ENCODE peak calls at places on chromosomes 12 and 14, in nine cellular contexts. M is AG10803, Y is psoas muscle, D is bronchial epithelial cell, N is endodermal cell, E is Peyer's patch, R is heart right ventricle, A is BE2C, O is IMR-90. I is an unnamed sample.

GRCh38 chr12:111093428-111094142 is 173.2 kb upstream of the MYL2 start:
- DNase-seq in E (no peak), N (no peak), Y (no peak), M (no peak), O (no peak), D (no peak), R (no peak), A (no peak), I (no peak)

GRCh38 chr14:105982664-105983063 is 456.3 kb downstream of the TMEM121 start:
- DNase-seq in O (no peak), A (no peak), N (no peak), D (no peak), Y (no peak), M (no peak), E (no peak), R (no peak), I (no peak)

GRCh38 chr12:66716522-66716921 is 37.6 kb upstream of the GRIP1 start:
- DNase-seq in R (no peak), E (no peak), M (no peak), A (no peak), D (no peak), N (no peak), Y (no peak), O (no peak), I (no peak)

GRCh38 chr14:80425686-80426085 is 214.4 kb upstream of the DIO2 start:
- DNase-seq in N (no peak), M (peak), D (peak), Y (no peak), E (no peak), O (peak), A (no peak), R (no peak), I (peak)

GRCh38 chr14:82776958-82777357 is 1243.3 kb upstream of the SEL1L start:
- DNase-seq in D (peak), Y (no peak), A (no peak), O (no peak), R (no peak), N (no peak), M (no peak), E (no peak), I (no peak)

GRCh38 chr12:47222960-47223847 is 143.4 kb upstream of the AMIGO2 start:
- DNase-seq in R (no peak), N (peak), D (no peak), Y (no peak), A (no peak), O (no peak), E (no peak), M (no peak), I (peak)

GRCh38 chr12:110304061-110304551 is 23.1 kb downstream of the ATP2A2 start:
- DNase-seq in R (no peak), O (peak), A (no peak), N (no peak), D (peak), E (no peak), Y (no peak), M (peak), I (no peak)

GRCh38 chr12:2925322-2925995 is 33.7 kb upstream of the TEAD4 start:
- DNase-seq in D (peak), Y (no peak), E (no peak), M (no peak), R (no peak), A (no peak), O (peak), N (no peak), I (no peak)

GRCh38 chr14:99753225-99754140 is 39.7 kb upstream of the EML1 start:
- DNase-seq in R (no peak), A (no peak), Y (no peak), D (no peak), E (peak), N (peak), O (no peak), M (no peak), I (no peak)

GRCh38 chr14:52391866-52392600 is 77.9 kb downstream of the PTGER2 start:
- DNase-seq in N (no peak), D (no peak), M (peak), E (no peak), Y (no peak), O (peak), A (no peak), R (no peak), I (peak)

GRCh38 chr12:28086521-28086920 is 103.7 kb upstream of the CCDC91 start:
- DNase-seq in M (no peak), N (no peak), E (no peak), Y (no peak), A (no peak), R (no peak), O (no peak), D (no peak), I (no peak)

GRCh38 chr14:56061051-56061450 is 57.2 kb upstream of the PELI2 start:
- DNase-seq in E (no peak), Y (no peak), R (no peak), N (no peak), O (no peak), M (no peak), D (peak), A (no peak), I (no peak)

GRCh38 chr12:131986847-131987398 is 37.2 kb downstream of the EP400 start:
- DNase-seq in A (no peak), R (no peak), N (peak), D (no peak), Y (no peak), E (no peak), M (no peak), O (no peak), I (no peak)

GRCh38 chr12:39617887-39618286 is 1.7 kb downstream of the ABCD2 start:
- DNase-seq in M (no peak), O (no peak), E (no peak), A (no peak), Y (no peak), N (no peak), R (no peak), D (no peak), I (no peak)

GRCh38 chr14:78425332-78425731 is 255.2 kb downstream of the NRXN3 start:
- DNase-seq in D (peak), Y (no peak), R (no peak), M (no peak), E (no peak), O (no peak), A (no peak), N (no peak), I (no peak)

GRCh38 chr14:59360923-59361794 is 104.0 kb downstream of the GPR135 start:
- DNase-seq in Y (peak), N (peak), O (peak), D (peak), E (peak), A (peak), R (peak), M (peak), I (peak)

GRCh38 chr14:76201162-76201561 is 49.4 kb downstream of the GPATCH2L start:
- DNase-seq in N (no peak), O (peak), Y (no peak), R (no peak), D (peak), M (peak), A (no peak), E (no peak), I (peak)

GRCh38 chr12:6230321-6231110 is 30.3 kb downstream of the CD9 start:
- DNase-seq in O (no peak), A (no peak), E (no peak), N (no peak), R (peak), M (peak), D (peak), Y (peak), I (peak)

GRCh38 chr12:6231359-6232268 is 31.4 kb downstream of the CD9 start:
- DNase-seq in Y (no peak), E (no peak), R (no peak), M (no peak), N (no peak), D (peak), O (no peak), A (no peak), I (no peak)

GRCh38 chr12:6229823-6230222 is 29.6 kb downstream of the CD9 start:
- DNase-seq in E (no peak), M (peak), R (peak), O (peak), Y (peak), D (peak), N (no peak), A (no peak), I (peak)

GRCh38 chr12:6228535-6229223 is 28.5 kb downstream of the CD9 start:
- DNase-seq in O (no peak), E (peak), D (no peak), Y (peak), N (no peak), M (no peak), R (no peak), A (peak), I (no peak)

GRCh38 chr12:6229224-6229748 is 29.1 kb downstream of the CD9 start:
- DNase-seq in R (no peak), Y (no peak), A (no peak), D (peak), M (no peak), E (peak), O (no peak), N (no peak), I (no peak)
- TF ChIP-seq CTCF in R (no peak), Y (no peak), A (no peak), D (peak), M (no peak), E (no peak), O (no peak), N (no peak), I (no peak)

GRCh38 chr14:96821501-96821900 is 24.3 kb downstream of the VRK1 start:
- DNase-seq in N (no peak), A (no peak), M (no peak), Y (no peak), D (peak), E (no peak), R (no peak), O (no peak), I (no peak)

GRCh38 chr14:96829791-96830190 is 32.6 kb downstream of the VRK1 start:
- DNase-seq in M (no peak), Y (no peak), N (no peak), E (no peak), O (no peak), D (no peak), R (no peak), A (no peak), I (no peak)

GRCh38 chr14:96823652-96824051 is 26.5 kb downstream of the VRK1 start:
- DNase-seq in R (no peak), A (no peak), E (no peak), D (no peak), O (no peak), M (no peak), Y (no peak), N (no peak), I (no peak)

GRCh38 chr14:96827310-96827709 is 30.1 kb downstream of the VRK1 start:
- DNase-seq in O (no peak), N (peak), D (no peak), M (no peak), E (no peak), R (no peak), A (no peak), Y (no peak), I (no peak)

DNA sequence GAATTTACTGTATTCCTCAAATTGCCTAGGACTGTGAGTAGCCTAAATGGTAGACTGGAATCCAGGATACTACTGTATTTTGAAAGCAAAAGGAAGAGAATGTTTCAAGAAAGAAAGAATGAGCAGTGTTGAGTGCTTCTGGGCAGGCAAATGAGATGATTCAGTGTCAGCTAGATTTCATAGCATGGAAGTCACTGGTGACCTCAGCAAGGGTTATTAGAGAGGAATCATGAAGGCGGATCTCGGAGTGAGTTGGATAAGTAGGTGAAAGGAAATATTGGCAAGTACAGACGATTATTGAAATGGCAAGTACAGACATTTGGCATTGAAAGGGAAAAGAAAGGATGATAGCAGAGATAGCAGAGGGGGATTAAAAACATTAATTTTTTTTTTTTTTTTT is 27.1 kb downstream of the VRK1 start:
- DNase-seq in Y (no peak), R (no peak), E (no peak), A (no peak), D (peak), O (peak), M (peak), N (no peak), I (peak)
- H3K4me3 ChIP-seq in Y (no peak), R (no peak), E (no peak), A (no peak), D (no peak), O (peak), M (no peak), N (no peak), I (no peak)

GRCh38 chr12:30457621-30458289 is 237.9 kb downstream of the IPO8 start:
- DNase-seq in N (no peak), M (peak), D (peak), E (no peak), Y (no peak), A (no peak), R (no peak), O (peak), I (peak)
- TF ChIP-seq CTCF in N (peak), M (peak), D (peak), E (peak), Y (no peak), A (peak), R (peak), O (peak), I (peak)

GRCh38 chr14:100827140-100827517 is 1.2 kb downstream of the MEG3 start:
- DNase-seq in Y (no peak), A (no peak), O (peak), R (no peak), N (no peak), E (no peak), D (no peak), M (no peak), I (no peak)
- H3K4me3 ChIP-seq in Y (peak), A (peak), O (peak), R (peak), N (no peak), E (no peak), D (peak), M (peak), I (peak)

GRCh38 chr12:108852674-108853073 is 4.7 kb downstream of the SSH1 start:
- DNase-seq in A (no peak), O (peak), R (peak), Y (no peak), N (no peak), E (no peak), D (peak), M (no peak), I (no peak)

GRCh38 chr12:108849653-108850052 is 7.7 kb downstream of the SSH1 start:
- DNase-seq in Y (no peak), D (no peak), E (no peak), A (no peak), M (peak), O (no peak), R (peak), N (no peak), I (peak)

GRCh38 chr12:108853426-108853825 is 4.0 kb downstream of the SSH1 start:
- DNase-seq in M (no peak), N (no peak), D (no peak), A (no peak), O (no peak), Y (no peak), E (no peak), R (no peak), I (no peak)

GRCh38 chr12:108854055-108854452 is 3.3 kb downstream of the SSH1 start:
- DNase-seq in R (peak), N (no peak), Y (no peak), D (peak), A (no peak), M (peak), E (no peak), O (peak), I (peak)

DNA sequence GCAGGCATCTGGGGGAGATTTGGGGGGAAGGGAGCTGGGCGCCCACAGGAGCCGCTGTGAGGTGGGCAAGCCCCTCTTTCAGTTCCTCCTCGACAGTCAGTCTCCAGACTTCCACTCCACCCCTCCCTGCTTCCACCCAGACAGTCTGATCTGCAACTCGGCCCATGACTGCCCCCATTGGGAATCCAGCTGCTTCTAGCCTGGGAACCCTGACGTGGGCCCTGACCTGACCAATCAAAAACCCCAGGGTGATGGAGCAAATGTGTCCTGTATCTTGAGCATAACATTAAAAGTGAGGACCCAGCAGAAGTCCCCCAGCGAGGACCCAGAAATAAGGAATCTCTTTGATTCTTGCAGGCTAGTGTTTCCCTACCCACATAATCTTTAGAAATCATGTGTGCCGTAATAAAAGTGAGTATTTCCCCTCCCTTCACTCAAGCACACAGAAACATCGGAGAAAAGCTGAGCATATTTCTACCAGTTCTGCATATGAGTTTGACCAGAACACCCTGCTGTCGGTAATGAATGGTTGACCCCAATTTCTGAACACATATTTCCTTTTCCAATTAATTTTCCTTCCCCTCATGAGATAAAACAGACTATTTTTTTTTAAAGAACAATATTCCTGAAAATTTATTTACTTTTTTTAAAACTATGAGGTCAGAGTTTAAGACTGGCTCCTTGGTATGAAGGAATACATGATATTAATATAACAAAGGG is 6.4 kb downstream of the SSH1 start:
- DNase-seq in E (no peak), N (no peak), R (peak), M (peak), Y (peak), D (no peak), O (peak), A (peak), I (peak)
- TF ChIP-seq CTCF in E (no peak), N (no peak), R (no peak), M (peak), Y (peak), D (no peak), O (peak), A (peak), I (peak)

GRCh38 chr12:52691765-52692150 is 11.6 kb upstream of the KRT1 start:
- DNase-seq in M (no peak), E (no peak), D (no peak), N (no peak), A (no peak), O (no peak), R (no peak), Y (no peak), I (no peak)
- H3K4me3 ChIP-seq in M (no peak), E (no peak), D (no peak), N (no peak), A (no peak), O (no peak), R (no peak), Y (no peak), I (no peak)

DNA sequence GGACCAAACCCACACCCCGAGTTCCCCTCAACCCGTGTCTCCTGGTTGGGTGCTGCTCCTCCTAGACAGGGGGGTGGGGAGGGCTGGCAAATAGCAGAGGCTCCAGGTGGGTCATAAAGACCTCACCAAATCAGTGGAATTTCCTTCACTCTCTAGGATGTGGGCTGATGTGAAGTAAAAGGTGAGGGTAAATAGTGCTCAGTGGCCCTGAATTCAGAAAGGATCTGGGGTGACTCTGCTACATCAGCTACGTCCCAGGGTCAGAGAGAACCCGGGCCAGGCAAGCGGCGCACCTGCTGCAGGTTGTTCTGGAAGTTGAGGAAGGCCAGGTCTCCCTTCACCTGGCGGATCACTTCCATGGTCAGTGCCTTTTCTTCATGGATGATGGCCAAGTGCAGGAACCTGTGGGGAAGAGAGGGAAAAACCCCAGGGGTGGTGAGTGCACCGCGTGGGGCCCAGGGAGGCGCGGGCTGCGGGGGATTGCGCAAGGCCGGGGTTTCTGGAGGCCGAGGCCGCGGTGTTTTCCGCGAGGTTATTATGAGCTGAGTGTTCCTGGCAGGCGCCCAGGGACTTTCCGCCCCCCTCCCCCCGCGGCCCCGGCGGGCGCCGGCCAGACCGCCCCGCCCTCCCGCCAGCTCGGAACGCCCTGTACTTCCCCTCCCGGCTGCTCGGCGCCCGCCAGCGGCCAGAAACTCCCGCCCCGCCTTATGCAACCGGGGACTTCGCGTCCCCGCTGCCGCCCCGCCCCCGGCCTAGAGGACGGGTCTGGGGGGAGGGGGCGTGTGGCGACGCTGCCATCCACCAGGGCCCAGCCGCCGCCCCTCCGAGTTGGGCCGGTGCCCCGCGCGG is 928 bp downstream of the NFKBIA start:
- DNase-seq in O (peak), N (peak), E (peak), D (peak), M (peak), Y (peak), A (peak), R (peak), I (peak)
- TF ChIP-seq CTCF in O (no peak), N (no peak), E (peak), D (peak), M (no peak), Y (no peak), A (no peak), R (no peak), I (no peak)

GRCh38 chr12:106113042-106113441 is 25.7 kb downstream of the NUAK1 start:
- DNase-seq in D (peak), A (no peak), Y (no peak), R (no peak), N (no peak), O (peak), E (no peak), M (peak), I (peak)
- H3K4me3 ChIP-seq in D (no peak), A (no peak), Y (no peak), R (no peak), N (no peak), O (no peak), E (no peak), M (no peak), I (no peak)